ENCODE peak calls at places on chromosomes 4 and X, in ten cellular contexts. J, N, C, W, R, P, L, F, T and Y are unnamed samples. For H3K27me3 and H3K9me3, the result is how much of the 10 kb centered on the place peaks cover.

GRCh38 chr4:41218703-41219102 is 4.4 kb upstream of the APBB2 start:
- DNase-seq in J (no peak), N (no peak), C (no peak), W (no peak), R (no peak), P (no peak), L (no peak), F (no peak), T (no peak), Y (no peak)

GRCh38 chrX:143571521-143571920 is 54.2 kb upstream of the SPANXN3 start:
- DNase-seq in J (no peak), N (no peak), C (no peak), W (no peak), R (no peak), P (no peak), L (no peak), F (no peak), T (no peak), Y (no peak)

GRCh38 chr4:89995824-89996223 is 101.2 kb downstream of the MMRN1 start:
- DNase-seq in J (no peak), N (no peak), C (no peak), W (no peak), R (no peak), P (no peak), L (no peak), F (no peak), T (no peak), Y (no peak)

GRCh38 chr4:169121920-169122319 is 111.9 kb upstream of the CBR4 start:
- DNase-seq in J (no peak), N (no peak), C (no peak), W (no peak), R (no peak), P (no peak), L (no peak), F (no peak), T (no peak), Y (no peak)

GRCh38 chrX:147917700-147918694 is 6.3 kb downstream of the FMR1 start:
- DNase-seq in J (no peak), N (peak), C (no peak), W (no peak), R (no peak), P (peak), L (no peak), F (peak), T (no peak), Y (no peak)

GRCh38 chrX:107731831-107732502 is 43.6 kb downstream of the TSC22D3 start:
- DNase-seq in J (peak), N (peak), C (no peak), W (peak), R (peak), P (peak), L (peak), F (peak), T (peak), Y (peak)

GRCh38 chr4:106694232-106694631 is 325.7 kb upstream of the GIMD1 start:
- DNase-seq in J (no peak), N (no peak), C (no peak), W (no peak), R (no peak), P (no peak), L (no peak), F (no peak), T (no peak), Y (no peak)

GRCh38 chrX:15973299-15973698 is 118.7 kb upstream of the AP1S2 start:
- DNase-seq in J (peak), N (peak), C (no peak), W (peak), R (peak), P (peak), L (no peak), F (peak), T (peak), Y (no peak)

GRCh38 chr4:125369098-125369497 is 54.3 kb downstream of the FAT4 start:
- DNase-seq in J (no peak), N (peak), C (no peak), W (no peak), R (no peak), P (no peak), L (no peak), F (no peak), T (no peak), Y (no peak)

GRCh38 chrX:33339219-33339618 is 127.9 kb upstream of the DMD start:
- DNase-seq in J (no peak), N (no peak), C (no peak), W (no peak), R (no peak), P (no peak), L (no peak), F (peak), T (no peak), Y (no peak)

GRCh38 chr4:185772391-185773093 is 39.5 kb downstream of the SORBS2 start:
- DNase-seq in J (no peak), N (no peak), C (no peak), W (no peak), R (no peak), P (no peak), L (no peak), F (no peak), T (no peak), Y (no peak)

GRCh38 chr4:108335081-108335480 is 166.3 kb upstream of the LEF1 start:
- DNase-seq in J (no peak), N (no peak), C (no peak), W (no peak), R (no peak), P (no peak), L (no peak), F (no peak), T (no peak), Y (no peak)

GRCh38 chrX:139332441-139332840 is 198.1 kb upstream of the F9 start:
- DNase-seq in J (no peak), N (no peak), C (no peak), W (no peak), R (no peak), P (no peak), L (no peak), F (no peak), T (no peak), Y (no peak)

GRCh38 chrX:138756234-138756633 is 44.7 kb upstream of the FGF13 start:
- DNase-seq in J (peak), N (peak), C (no peak), W (no peak), R (peak), P (peak), L (no peak), F (no peak), T (peak), Y (no peak)

GRCh38 chr4:153438916-153439756 is 27.0 kb upstream of the TMEM131L start:
- DNase-seq in J (no peak), N (no peak), C (no peak), W (no peak), R (no peak), P (no peak), L (no peak), F (no peak), T (no peak), Y (no peak)

GRCh38 chr4:10023806-10024205 is 2.5 kb upstream of the SLC2A9 start:
- DNase-seq in J (no peak), N (no peak), C (no peak), W (peak), R (peak), P (no peak), L (peak), F (peak), T (no peak), Y (peak)

GRCh38 chr4:130336585-130337217 is 1240.7 kb downstream of the C4orf33 start:
- DNase-seq in J (peak), N (peak), C (no peak), W (no peak), R (no peak), P (peak), L (no peak), F (peak), T (no peak), Y (no peak)

GRCh38 chr4:54234497-54235205 is 5.6 kb downstream of the PDGFRA start:
- DNase-seq in J (no peak), N (no peak), C (no peak), W (no peak), R (no peak), P (no peak), L (no peak), F (no peak), T (no peak), Y (no peak)
- H3K27me3 ChIP-seq in J (under half), N (under half), C (under half), W (under half), R (under half), P (under half), L (under half), F (under half), T (under half), Y (under half)

DNA sequence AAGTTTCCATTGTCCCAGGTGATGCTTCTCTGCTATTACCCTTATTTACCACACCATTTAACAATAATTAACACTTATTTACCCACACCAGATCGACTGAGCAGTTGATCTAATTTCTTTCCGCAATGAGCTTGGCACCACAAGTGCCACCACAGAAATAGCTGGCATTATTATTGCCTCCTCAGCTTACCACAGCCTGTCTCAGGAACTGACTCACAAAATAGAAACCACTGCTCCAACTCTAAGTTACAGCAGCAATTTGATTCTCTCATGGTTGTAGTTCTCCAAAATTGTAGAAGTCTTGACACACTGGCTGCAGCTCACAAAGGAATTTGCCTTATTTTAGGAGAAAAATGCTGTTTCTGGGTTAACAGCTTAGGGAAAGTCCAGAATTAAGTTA is 22.5 kb downstream of the ZNF721 start:
- DNase-seq in J (no peak), N (peak), C (no peak), W (no peak), R (no peak), P (peak), L (no peak), F (peak), T (no peak), Y (no peak)
- H3K9me3 ChIP-seq in J (under half), N (under half), C (under half), W (under half), R (under half), P (under half), L (under half), F (under half), T (under half), Y (under half)

DNA sequence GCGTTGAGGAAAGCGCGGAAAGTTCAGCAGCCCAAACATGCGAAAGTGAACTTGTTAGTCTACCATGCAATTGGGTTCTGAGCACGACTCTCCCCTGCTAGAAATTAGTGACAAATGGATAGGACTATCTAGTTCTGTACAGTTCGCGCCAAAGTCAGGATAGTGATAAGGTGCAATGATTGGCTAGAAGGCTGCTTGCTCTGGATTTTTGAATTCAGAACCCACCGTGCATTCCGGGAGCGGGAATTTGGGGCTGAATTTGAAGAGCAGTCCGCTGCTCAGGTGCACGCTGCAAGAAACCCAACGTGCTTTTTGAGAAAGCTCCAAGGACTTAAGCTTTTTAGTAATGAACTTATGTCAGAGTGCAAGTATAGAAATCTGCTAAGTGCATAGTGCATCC is 732 bp upstream of the ESX1 start:
- DNase-seq in J (no peak), N (no peak), C (no peak), W (no peak), R (no peak), P (no peak), L (no peak), F (no peak), T (no peak), Y (no peak)
- H3K27me3 ChIP-seq in J (half or more), N (under half), C (under half), W (under half), R (under half), P (under half), L (under half), F (under half), T (under half), Y (under half)

GRCh38 chrX:155865193-155865592 is 16.0 kb upstream of the VAMP7 start:
- DNase-seq in J (no peak), N (no peak), C (no peak), W (no peak), R (no peak), P (no peak), L (no peak), F (no peak), T (no peak), Y (no peak)
- H3K9me3 ChIP-seq in J (under half), N (under half), C (under half), W (under half), R (under half), P (under half), L (under half), F (under half), T (under half), Y (under half)

GRCh38 chrX:21675931-21676330 is 17.8 kb upstream of the KLHL34 start:
- DNase-seq in J (no peak), N (no peak), C (no peak), W (no peak), R (no peak), P (no peak), L (no peak), F (no peak), T (no peak), Y (no peak)
- H3K27me3 ChIP-seq in J (under half), N (under half), C (under half), W (under half), R (under half), P (under half), L (under half), F (under half), T (under half), Y (under half)

GRCh38 chr4:15753786-15754185 is 24.3 kb upstream of the CD38 start:
- DNase-seq in J (no peak), N (peak), C (no peak), W (no peak), R (peak), P (peak), L (peak), F (peak), T (no peak), Y (no peak)

GRCh38 chr4:15755781-15756180 is 22.3 kb upstream of the CD38 start:
- DNase-seq in J (no peak), N (peak), C (no peak), W (no peak), R (no peak), P (no peak), L (no peak), F (peak), T (no peak), Y (no peak)

GRCh38 chr4:15755321-15755750 is 22.8 kb upstream of the CD38 start:
- DNase-seq in J (no peak), N (peak), C (no peak), W (no peak), R (no peak), P (peak), L (no peak), F (peak), T (no peak), Y (no peak)

GRCh38 chr4:15756361-15756861 is 21.7 kb upstream of the CD38 start:
- DNase-seq in J (peak), N (peak), C (peak), W (peak), R (no peak), P (peak), L (no peak), F (peak), T (peak), Y (no peak)

DNA sequence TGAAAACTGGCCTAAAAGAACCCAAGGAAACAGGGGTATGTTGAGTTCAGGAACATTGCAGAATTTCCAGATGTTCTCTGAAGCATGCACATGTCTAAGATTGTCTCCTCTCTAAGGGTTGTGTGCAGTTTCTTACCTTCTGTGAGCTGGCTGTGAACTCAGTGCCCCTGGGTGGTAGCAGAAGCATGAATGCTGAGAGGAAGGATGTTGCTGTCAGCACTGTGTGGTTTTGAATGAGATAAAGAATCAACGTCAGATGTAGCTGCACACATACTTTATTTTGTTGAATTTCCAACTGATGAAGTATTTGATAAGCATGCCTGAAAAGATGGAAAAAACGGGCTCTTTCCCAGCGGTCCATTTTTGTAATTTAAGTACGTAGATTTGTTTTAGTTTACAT is 23.8 kb upstream of the CD38 start:
- DNase-seq in J (no peak), N (peak), C (peak), W (no peak), R (no peak), P (peak), L (no peak), F (peak), T (no peak), Y (no peak)
- H3K9me3 ChIP-seq in J (under half), N (under half), C (under half), W (under half), R (under half), P (under half), L (under half), F (under half), T (under half), Y (under half)

GRCh38 chrX:69238960-69239231 is 73.6 kb upstream of the PJA1 start:
- DNase-seq in J (no peak), N (no peak), C (no peak), W (no peak), R (peak), P (no peak), L (no peak), F (no peak), T (no peak), Y (no peak)
- H3K27me3 ChIP-seq in J (under half), N (under half), C (under half), W (under half), R (under half), P (under half), L (under half), F (under half), T (under half), Y (under half)

GRCh38 chr4:373062-373839 is 35.6 kb downstream of the ZNF141 start:
- DNase-seq in J (no peak), N (no peak), C (no peak), W (no peak), R (no peak), P (no peak), L (no peak), F (no peak), T (no peak), Y (no peak)

DNA sequence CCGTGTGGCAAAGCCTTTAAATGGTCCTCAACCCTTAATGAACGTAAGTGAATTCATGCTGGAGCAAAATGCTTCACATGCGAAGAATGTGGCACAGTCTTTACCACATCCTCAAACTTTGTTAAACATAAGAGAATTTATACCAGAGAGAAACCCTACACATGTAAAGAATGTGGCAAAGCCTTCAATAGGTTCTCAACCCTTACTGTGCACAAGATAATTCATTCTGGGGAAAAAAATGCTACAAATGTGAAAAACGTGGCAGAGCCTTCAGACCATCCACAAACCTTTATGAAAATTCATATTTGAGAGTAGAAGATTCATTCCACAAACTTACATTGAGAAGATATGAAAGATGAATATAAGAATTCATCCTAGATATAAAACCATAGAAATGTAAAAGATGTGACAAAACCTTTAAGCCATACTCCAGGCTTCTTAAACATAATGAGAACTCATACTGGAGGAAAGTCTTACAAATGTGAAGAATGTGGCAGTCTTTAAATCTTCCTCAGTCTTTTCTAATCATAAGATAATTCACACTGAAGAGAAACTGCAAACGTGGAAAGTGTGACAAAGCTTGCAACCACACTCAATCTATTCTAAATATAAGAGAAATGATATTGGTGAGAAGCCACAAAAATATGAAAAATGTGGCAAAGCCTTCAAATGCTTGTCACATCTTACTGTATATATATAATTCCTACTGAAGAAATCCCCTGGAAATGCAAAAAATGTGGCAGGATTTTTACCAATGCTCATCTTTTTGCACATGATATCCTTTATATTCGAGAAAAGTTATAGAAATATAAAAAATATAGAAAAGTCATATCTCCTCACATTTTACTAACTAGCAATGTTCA is 36.9 kb downstream of the ZNF141 start:
- DNase-seq in J (no peak), N (no peak), C (no peak), W (no peak), R (no peak), P (no peak), L (no peak), F (no peak), T (no peak), Y (no peak)
- H3K9me3 ChIP-seq in J (under half), N (under half), C (half or more), W (half or more), R (half or more), P (under half), L (half or more), F (half or more), T (under half), Y (half or more)

GRCh38 chr4:4390521-4391240 is 3.8 kb downstream of the NSG1 start:
- DNase-seq in J (no peak), N (no peak), C (no peak), W (no peak), R (no peak), P (no peak), L (peak), F (no peak), T (no peak), Y (no peak)
- H3K27me3 ChIP-seq in J (under half), N (half or more), C (under half), W (under half), R (half or more), P (under half), L (under half), F (half or more), T (under half), Y (under half)